ENCODE peak calls at places on chromosomes 7 and 10, in six cellular contexts. One of them, this sample, is unnamed.

GRCh38 chr7:28922618-28923331 is 35.4 kb downstream of the TRIL start:
- DNase-seq in HCEC 1CT: peak; percentile 40
- DNase-seq in CD4-positive, alpha-beta T cell: peak; percentile 38
- DNase-seq in M059J: peak; percentile 69
- DNase-seq in HS-5: peak; percentile 53
- DNase-seq in activated T-helper 1 cell treated with Interleukin-2 at 50 U/mL for 16 hours: peak; percentile 30
- DNase-seq in this sample: peak; percentile 33

GRCh38 chr7:116534790-116535189 is 10.0 kb downstream of the CAV1 start:
- DNase-seq in CD4-positive, alpha-beta T cell: no peak
- DNase-seq in HS-5: no peak
- DNase-seq in activated T-helper 1 cell treated with Interleukin-2 at 50 U/mL for 16 hours: no peak
- DNase-seq in M059J: peak; percentile 65
- DNase-seq in HCEC 1CT: no peak
- DNase-seq in this sample: no peak

GRCh38 chr10:49619613-49620012 is 5.8 kb downstream of the CHAT start:
- DNase-seq in activated T-helper 1 cell treated with Interleukin-2 at 50 U/mL for 16 hours: no peak
- DNase-seq in CD4-positive, alpha-beta T cell: no peak
- DNase-seq in HS-5: no peak
- DNase-seq in HCEC 1CT: no peak
- DNase-seq in M059J: no peak
- DNase-seq in this sample: no peak

GRCh38 chr10:103648951-103649532 is 155.5 kb downstream of the NEURL1 start:
- DNase-seq in CD4-positive, alpha-beta T cell: no peak
- DNase-seq in activated T-helper 1 cell treated with Interleukin-2 at 50 U/mL for 16 hours: no peak
- DNase-seq in HCEC 1CT: no peak
- DNase-seq in M059J: peak; percentile 85
- DNase-seq in HS-5: no peak
- DNase-seq in this sample: no peak

GRCh38 chr7:40015790-40016296 is 65.8 kb downstream of the CDK13 start:
- DNase-seq in HCEC 1CT: no peak
- DNase-seq in CD4-positive, alpha-beta T cell: no peak
- DNase-seq in HS-5: no peak
- DNase-seq in activated T-helper 1 cell treated with Interleukin-2 at 50 U/mL for 16 hours: no peak
- DNase-seq in M059J: peak; percentile 35
- DNase-seq in this sample: peak; percentile 80

GRCh38 chr7:105677803-105678583 is 96.7 kb upstream of the EFCAB10 start:
- DNase-seq in activated T-helper 1 cell treated with Interleukin-2 at 50 U/mL for 16 hours: peak; percentile 46
- DNase-seq in CD4-positive, alpha-beta T cell: peak; percentile 57
- DNase-seq in M059J: no peak
- DNase-seq in HS-5: no peak
- DNase-seq in HCEC 1CT: no peak
- DNase-seq in this sample: peak; percentile 59

GRCh38 chr10:126646101-126646500 is 24.4 kb downstream of the C10orf90 start:
- DNase-seq in CD4-positive, alpha-beta T cell: no peak
- DNase-seq in HCEC 1CT: peak; percentile 41
- DNase-seq in HS-5: peak; percentile 45
- DNase-seq in activated T-helper 1 cell treated with Interleukin-2 at 50 U/mL for 16 hours: no peak
- DNase-seq in M059J: peak; percentile 75
- DNase-seq in this sample: no peak

GRCh38 chr10:19788075-19788686 is 28.1 kb upstream of the PLXDC2 start:
- DNase-seq in activated T-helper 1 cell treated with Interleukin-2 at 50 U/mL for 16 hours: no peak
- DNase-seq in CD4-positive, alpha-beta T cell: no peak
- DNase-seq in HS-5: no peak
- DNase-seq in HCEC 1CT: peak; percentile 35
- DNase-seq in M059J: peak; percentile 19
- DNase-seq in this sample: no peak

GRCh38 chr10:24894309-24894708 is 58.1 kb downstream of the PRTFDC1 start:
- DNase-seq in HCEC 1CT: peak; percentile 89
- DNase-seq in M059J: peak; percentile 93
- DNase-seq in CD4-positive, alpha-beta T cell: no peak
- DNase-seq in HS-5: no peak
- DNase-seq in activated T-helper 1 cell treated with Interleukin-2 at 50 U/mL for 16 hours: no peak
- DNase-seq in this sample: no peak

GRCh38 chr7:41030673-41031072 is 672.2 kb downstream of the INHBA start:
- DNase-seq in activated T-helper 1 cell treated with Interleukin-2 at 50 U/mL for 16 hours: no peak
- DNase-seq in HCEC 1CT: no peak
- DNase-seq in CD4-positive, alpha-beta T cell: no peak
- DNase-seq in M059J: peak; percentile 54
- DNase-seq in HS-5: no peak
- DNase-seq in this sample: no peak

GRCh38 chr10:3892440-3893101 is 107.6 kb upstream of the KLF6 start:
- DNase-seq in M059J: peak; percentile 48
- DNase-seq in CD4-positive, alpha-beta T cell: no peak
- DNase-seq in activated T-helper 1 cell treated with Interleukin-2 at 50 U/mL for 16 hours: no peak
- DNase-seq in HCEC 1CT: no peak
- DNase-seq in HS-5: no peak
- DNase-seq in this sample: no peak

GRCh38 chr7:92667816-92668540 is 77.8 kb upstream of the FAM133B start:
- DNase-seq in HS-5: no peak
- DNase-seq in M059J: peak; percentile 25
- DNase-seq in activated T-helper 1 cell treated with Interleukin-2 at 50 U/mL for 16 hours: no peak
- DNase-seq in CD4-positive, alpha-beta T cell: no peak
- DNase-seq in HCEC 1CT: peak; percentile 70
- DNase-seq in this sample: no peak